ENCODE peak calls at places on chromosome 7, in ten cellular contexts. Z is PC-3; T is IMR-90; C is neural progenitor cell; O is left ventricle myocardium inferior; P is body of pancreas; R is endodermal cell; A is aorta; B is stomach; Y is CD8-positive, alpha-beta T cell. L is an unnamed sample.

GRCh38 chr7:37656913-37657530 is 26.5 kb upstream of the GPR141 start:
- DNase-seq in T (no peak), A (no peak), Y (no peak), R (no peak), Z (no peak), C (no peak), B (no peak), P (no peak), O (no peak), L (no peak)

GRCh38 chr7:8938036-8938435 is 504.6 kb downstream of the NXPH1 start:
- DNase-seq in A (no peak), C (peak; percentile 8), Z (no peak), T (no peak), Y (no peak), R (no peak), B (peak; percentile 45), P (no peak), O (no peak), L (no peak)

GRCh38 chr7:51647931-51648351 is 331.3 kb upstream of the COBL start:
- DNase-seq in Y (no peak), Z (no peak), R (peak; percentile 62), T (no peak), O (no peak), C (peak; percentile 54), A (no peak), B (peak; percentile 63), P (peak; percentile 21), L (no peak)

GRCh38 chr7:140435252-140435895 is 31.5 kb downstream of the RAB19 start:
- DNase-seq in T (no peak), P (no peak), R (peak; percentile 65), A (no peak), Z (no peak), B (no peak), C (no peak), O (peak; percentile 18), Y (no peak), L (no peak)

GRCh38 chr7:7292608-7293007 is 110.3 kb downstream of the C1GALT1 start:
- DNase-seq in C (no peak), Z (no peak), B (no peak), O (no peak), T (no peak), R (no peak), P (no peak), A (no peak), Y (no peak), L (no peak)

GRCh38 chr7:108456845-108457540 is 757 bp upstream of the NRCAM start:
- DNase-seq in P (no peak), R (peak; percentile 62), A (no peak), B (no peak), O (no peak), Z (no peak), T (no peak), Y (no peak), C (peak; percentile 33), L (no peak)

GRCh38 chr7:10239643-10240345 is 733.9 kb upstream of the PHF14 start:
- DNase-seq in R (peak; percentile 43), T (no peak), B (no peak), Y (no peak), O (no peak), C (no peak), Z (no peak), A (no peak), P (no peak), L (no peak)

GRCh38 chr7:48421357-48421756 is 250.1 kb downstream of the ABCA13 start:
- DNase-seq in T (peak; percentile 53), O (no peak), Z (peak; percentile 81), Y (no peak), A (no peak), P (no peak), C (peak; percentile 7), R (no peak), B (no peak), L (no peak)

GRCh38 chr7:158143196-158144120 is 444.2 kb downstream of the PTPRN2 start:
- DNase-seq in B (no peak), Y (no peak), A (no peak), O (no peak), Z (no peak), C (no peak), T (no peak), R (no peak), P (no peak), L (no peak)

GRCh38 chr7:158141806-158142518 is 445.7 kb downstream of the PTPRN2 start:
- DNase-seq in Z (no peak), Y (no peak), A (no peak), R (no peak), T (no peak), P (no peak), C (no peak), B (no peak), O (no peak), L (no peak)

GRCh38 chr7:158141221-158141582 is 446.4 kb downstream of the PTPRN2 start:
- DNase-seq in R (no peak), Y (no peak), A (no peak), C (no peak), P (no peak), Z (no peak), O (no peak), T (no peak), B (no peak), L (no peak)

GRCh38 chr7:158140538-158141220 is 446.9 kb downstream of the PTPRN2 start:
- DNase-seq in O (no peak), Y (no peak), B (no peak), C (no peak), T (no peak), A (no peak), P (no peak), Z (no peak), R (peak; percentile 20), L (no peak)

GRCh38 chr7:158142657-158143056 is 445.0 kb downstream of the PTPRN2 start:
- DNase-seq in T (no peak), C (no peak), Z (no peak), O (no peak), R (no peak), P (no peak), Y (no peak), A (no peak), B (no peak), L (no peak)
- H3K9me3 ChIP-seq in T (peaks cover 67% of the 10 kb centered on the region), C (no peaks in the 10 kb centered on the region), Z (peaks cover 14% of the 10 kb centered on the region), O (peaks cover 22% of the 10 kb centered on the region), R (peaks cover 90% of the 10 kb centered on the region), P (no peaks in the 10 kb centered on the region), Y (no peaks in the 10 kb centered on the region), A (peaks cover 6% of the 10 kb centered on the region), B (peaks cover 7% of the 10 kb centered on the region), L (peaks cover 2% of the 10 kb centered on the region)

DNA sequence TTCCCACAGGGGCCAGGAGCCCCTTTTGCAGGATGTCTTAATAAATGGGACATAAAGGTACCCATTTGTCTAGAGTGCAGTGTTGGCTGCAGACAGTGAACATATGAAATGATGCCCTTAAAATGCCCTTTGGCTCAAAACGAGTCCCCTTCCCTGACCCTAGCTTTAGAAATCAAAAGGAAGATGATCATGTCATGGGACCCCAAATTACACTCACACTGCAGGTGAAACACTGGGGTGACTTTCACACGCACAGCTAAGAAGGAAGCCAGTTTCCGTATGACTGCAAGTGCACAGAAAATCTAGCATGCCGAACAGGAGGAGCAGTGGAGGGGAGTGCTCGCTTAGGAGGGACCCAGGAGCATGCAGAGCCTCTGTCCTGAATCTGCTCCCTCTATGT is 154.5 kb upstream of the KLF14 start:
- DNase-seq in O (no peak), B (no peak), R (no peak), T (no peak), Y (no peak), Z (no peak), P (no peak), A (no peak), C (no peak), L (no peak)
- H3K27ac ChIP-seq in O (peak overlapping the region; percentile 70), B (peak overlapping the region; percentile 54), R (no peak overlapping the region), T (peak overlapping the region; percentile 84), Y (no peak overlapping the region), Z (peak overlapping the region; percentile 80), P (no peak overlapping the region), A (peak overlapping the region; percentile 12), C (no peak overlapping the region), L (no peak overlapping the region)

GRCh38 chr7:100170111-100170897 is 1.9 kb upstream of the GAL3ST4 start:
- DNase-seq in P (no peak), Z (no peak), O (no peak), R (no peak), B (no peak), A (no peak), T (no peak), C (no peak), Y (no peak), L (no peak)

GRCh38 chr7:100167912-100168323 is 499 bp downstream of the GAL3ST4 start:
- DNase-seq in R (peak; percentile 73), A (peak; percentile 56), C (peak; percentile 59), T (no peak), Z (no peak), B (no peak), O (no peak), P (no peak), Y (no peak), L (peak; percentile 36)

GRCh38 chr7:100166317-100166940 is 2.0 kb downstream of the GAL3ST4 start:
- DNase-seq in A (peak; percentile 42), Y (no peak), R (peak; percentile 49), B (no peak), Z (no peak), T (no peak), C (no peak), P (no peak), O (no peak), L (peak; percentile 66)

GRCh38 chr7:100169147-100169850 is 882 bp upstream of the GAL3ST4 start:
- DNase-seq in T (no peak), A (no peak), Z (no peak), O (no peak), Y (no peak), R (peak; percentile 45), P (no peak), B (no peak), C (no peak), L (peak; percentile 37)

DNA sequence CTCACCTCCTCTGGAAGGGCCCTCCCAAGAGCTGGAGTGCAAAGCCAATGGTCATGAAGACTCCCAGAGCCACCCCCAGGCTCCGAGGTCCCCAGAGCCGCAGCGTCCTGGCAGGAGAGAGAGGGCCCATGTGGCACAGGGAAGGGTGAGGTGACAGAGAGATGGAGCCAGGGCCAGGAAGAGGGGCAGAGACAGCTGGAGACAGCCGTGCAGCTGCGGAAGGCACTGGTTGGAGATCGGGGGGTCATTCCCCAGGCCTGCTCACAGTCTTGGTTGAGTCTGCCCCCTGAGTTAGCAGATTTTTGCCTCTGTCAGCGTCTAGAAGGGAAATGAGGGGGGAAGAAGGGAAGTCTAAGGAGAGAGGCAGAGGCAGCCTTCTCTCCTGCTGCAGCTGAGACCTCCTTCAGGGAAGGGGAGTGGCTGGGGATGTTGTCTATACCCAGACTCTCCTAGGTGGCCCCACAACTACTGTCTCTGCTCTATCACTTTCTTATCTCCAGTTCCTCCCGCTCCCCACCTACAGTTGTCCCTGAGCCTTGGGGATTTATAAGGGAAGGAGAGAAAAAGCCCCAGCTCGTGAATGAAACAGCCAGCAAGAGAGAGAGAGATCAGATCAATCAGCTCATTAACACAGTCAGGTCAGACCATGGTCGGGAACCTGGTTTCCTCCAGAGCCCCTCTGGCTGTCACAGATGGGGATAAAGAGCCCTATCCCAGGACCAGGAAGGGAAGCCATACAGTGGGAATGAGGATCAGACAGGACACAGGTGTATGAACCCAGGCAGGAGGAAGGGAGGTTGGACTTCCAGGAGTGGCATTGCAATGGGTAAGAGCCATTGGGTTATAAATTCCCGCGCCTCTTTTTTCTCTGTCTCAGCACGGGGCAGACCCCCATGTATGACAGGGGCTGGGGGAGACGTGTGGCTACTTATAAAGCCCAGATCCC is 1.2 kb downstream of the GAL3ST4 start:
- DNase-seq in Z (no peak), R (peak; percentile 61), A (peak; percentile 15), B (no peak), T (no peak), Y (no peak), O (no peak), P (no peak), C (no peak), L (no peak)
- H3K4me1 ChIP-seq in Z (peaks cover 17% of the 10 kb centered on the region), R (peaks cover 9% of the 10 kb centered on the region), A (no peaks in the 10 kb centered on the region), B (peaks cover 26% of the 10 kb centered on the region), T (peaks cover 6% of the 10 kb centered on the region), Y (peaks cover 85% of the 10 kb centered on the region), O (peaks cover 32% of the 10 kb centered on the region), P (peaks cover 31% of the 10 kb centered on the region), C (peaks cover 36% of the 10 kb centered on the region), L (peaks cover 30% of the 10 kb centered on the region)

GRCh38 chr7:71419546-71420337 is 287.8 kb downstream of the GALNT17 start:
- DNase-seq in B (no peak), T (no peak), O (no peak), Z (no peak), C (no peak), R (peak; percentile 21), P (no peak), A (no peak), Y (no peak), L (no peak)
- H3K9me3 ChIP-seq in B (peaks cover 27% of the 10 kb centered on the region), T (peaks cover 36% of the 10 kb centered on the region), O (no peaks in the 10 kb centered on the region), Z (no peaks in the 10 kb centered on the region), C (no peaks in the 10 kb centered on the region), R (peaks cover 12% of the 10 kb centered on the region), P (no peaks in the 10 kb centered on the region), A (peaks cover 2% of the 10 kb centered on the region), Y (no peaks in the 10 kb centered on the region), L (no peaks in the 10 kb centered on the region)

L was measured in naive thymus-derived CD4-positive, alpha-beta T cell.